ENCODE peak calls at places on chromosomes 1 and 21, in ten cellular contexts. E is ureter; P is stimulated activated CD4-positive, alpha-beta T cell treated with anti-CD3 and anti-CD28 coated beads, Interleukin-4, amount 100 ng/mL, for 48 hours; W is H4; D is B cell; H is posterior vena cava; X is lower lobe of right lung; T is NCI-H187 treated with DMSO at 0.1 percent for 48 hours; I is T-cell; A is right atrium auricular region. R is an unnamed sample.

GRCh38 chr21:34885636-34886553 is 163.2 kb downstream of the RUNX1 start:
- DNase-seq in E (no peak), P (no peak), W (no peak), D (no peak), H (no peak), X (no peak), T (no peak), I (no peak), A (no peak), R (peak)

GRCh38 chr21:45821315-45822001 is 160.1 kb upstream of the COL6A1 start:
- DNase-seq in E (peak), P (no peak), W (no peak), D (no peak), H (no peak), X (no peak), T (no peak), I (no peak), A (peak), R (no peak)

GRCh38 chr1:187264995-187265602 is 436.4 kb downstream of the PLA2G4A start:
- DNase-seq in E (no peak), P (no peak), W (peak), D (no peak), H (no peak), X (no peak), T (peak), I (no peak), A (no peak), R (no peak)

GRCh38 chr1:203287109-203287893 is 18.0 kb upstream of the BTG2 start:
- DNase-seq in E (peak), P (no peak), W (peak), D (peak), H (peak), X (peak), T (no peak), I (peak), A (peak), R (peak)

GRCh38 chr1:151997284-151997570 is 3.6 kb upstream of the S100A10 start:
- DNase-seq in E (no peak), P (no peak), W (no peak), D (no peak), H (no peak), X (no peak), T (no peak), I (no peak), A (no peak), R (no peak)

GRCh38 chr1:2861143-2861987 is 59.9 kb upstream of the TTC34 start:
- DNase-seq in E (no peak), P (no peak), W (no peak), D (no peak), H (peak), X (peak), T (no peak), I (no peak), A (no peak), R (no peak)

GRCh38 chr1:104098837-104099236 is 349.1 kb downstream of the AMY1C start:
- DNase-seq in E (no peak), P (no peak), W (no peak), D (no peak), H (no peak), X (no peak), T (no peak), I (no peak), A (no peak), R (no peak)

GRCh38 chr1:247906504-247907047 is 11.2 kb downstream of the OR2W3 start:
- DNase-seq in E (no peak), P (no peak), W (peak), D (no peak), H (no peak), X (no peak), T (no peak), I (no peak), A (no peak), R (no peak)

GRCh38 chr1:9792156-9793042 is 31.4 kb downstream of the CLSTN1 start:
- DNase-seq in E (no peak), P (no peak), W (peak), D (no peak), H (no peak), X (no peak), T (peak), I (no peak), A (no peak), R (no peak)

GRCh38 chr1:170663011-170663410 is 920 bp upstream of the PRRX1 start:
- DNase-seq in E (no peak), P (no peak), W (no peak), D (no peak), H (no peak), X (no peak), T (no peak), I (no peak), A (no peak), R (no peak)

R was measured in GM20000.